ENCODE peak calls at places on chromosomes 2 and 18, in ten cellular contexts. F, B, M, A, J, W, R, N, E and Y are unnamed samples.

GRCh38 chr2:15968280-15969178 is 28.2 kb downstream of the MYCN start:
- DNase-seq in F (no peak), B (no peak), M (no peak), A (no peak), J (peak), W (no peak), R (no peak), N (no peak), E (no peak), Y (peak)

GRCh38 chr2:236572482-236572881 is 2.9 kb downstream of the ACKR3 start:
- DNase-seq in F (no peak), B (no peak), M (no peak), A (no peak), J (no peak), W (peak), R (no peak), N (no peak), E (no peak), Y (peak)

GRCh38 chr18:22827741-22828140 is 105.4 kb upstream of the RBBP8 start:
- DNase-seq in F (no peak), B (no peak), M (no peak), A (no peak), J (no peak), W (no peak), R (no peak), N (no peak), E (no peak), Y (no peak)

GRCh38 chr2:27249891-27250651 is 12.8 kb downstream of the SLC30A3 start:
- DNase-seq in F (peak), B (peak), M (peak), A (peak), J (peak), W (no peak), R (peak), N (peak), E (no peak), Y (no peak)

GRCh38 chr2:172420096-172420671 is 7.2 kb upstream of the ITGA6 start:
- DNase-seq in F (no peak), B (no peak), M (no peak), A (no peak), J (no peak), W (no peak), R (no peak), N (no peak), E (no peak), Y (no peak)

GRCh38 chr2:85933753-85934594 is 45.2 kb upstream of the ST3GAL5 start:
- DNase-seq in F (no peak), B (no peak), M (no peak), A (no peak), J (no peak), W (no peak), R (no peak), N (no peak), E (no peak), Y (no peak)

GRCh38 chr18:68956650-68957049 is 158.8 kb downstream of the CCDC102B start:
- DNase-seq in F (no peak), B (no peak), M (no peak), A (no peak), J (no peak), W (no peak), R (no peak), N (no peak), E (no peak), Y (no peak)

GRCh38 chr2:191105082-191105481 is 45.7 kb downstream of the STAT4 start:
- DNase-seq in F (no peak), B (no peak), M (no peak), A (no peak), J (no peak), W (no peak), R (no peak), N (no peak), E (no peak), Y (no peak)

GRCh38 chr2:117979911-117980341 is 33.9 kb downstream of the CCDC93 start:
- DNase-seq in F (no peak), B (no peak), M (no peak), A (no peak), J (no peak), W (no peak), R (no peak), N (no peak), E (no peak), Y (no peak)

GRCh38 chr2:71611247-71611646 is 157.9 kb downstream of the DYSF start:
- DNase-seq in F (peak), B (no peak), M (no peak), A (no peak), J (no peak), W (peak), R (no peak), N (no peak), E (no peak), Y (peak)

GRCh38 chr2:133780099-133780996 is 212.1 kb upstream of the NCKAP5 start:
- DNase-seq in F (no peak), B (peak), M (no peak), A (peak), J (peak), W (no peak), R (peak), N (peak), E (peak), Y (no peak)

GRCh38 chr18:63949068-63949737 is at the start of gene HMSD:
- DNase-seq in F (peak), B (no peak), M (peak), A (peak), J (peak), W (peak), R (no peak), N (peak), E (no peak), Y (no peak)